ENCODE peak calls at places on chromosomes 12 and 14, in four cellular contexts. One of them, this sample, is unnamed.

GRCh38 chr12:28799337-28799736 is 349.7 kb upstream of the FAR2 start:
- DNase-seq in endothelial cell of umbilical vein: no peak
- DNase-seq in effector memory CD4-positive, alpha-beta T cell: no peak
- DNase-seq in mammary epithelial cell: no peak
- DNase-seq in this sample: peak; percentile 76

GRCh38 chr12:42859612-42860011 is 270.1 kb upstream of the PRICKLE1 start:
- DNase-seq in endothelial cell of umbilical vein: no peak
- DNase-seq in effector memory CD4-positive, alpha-beta T cell: no peak
- DNase-seq in mammary epithelial cell: no peak
- DNase-seq in this sample: no peak

GRCh38 chr12:18683603-18684002 is 54.2 kb downstream of the PLCZ1 start:
- DNase-seq in endothelial cell of umbilical vein: no peak
- DNase-seq in effector memory CD4-positive, alpha-beta T cell: no peak
- DNase-seq in mammary epithelial cell: peak; percentile 77
- DNase-seq in this sample: no peak

GRCh38 chr14:101411770-101412169 is 149.5 kb upstream of the DIO3 start:
- DNase-seq in endothelial cell of umbilical vein: no peak
- DNase-seq in effector memory CD4-positive, alpha-beta T cell: no peak
- DNase-seq in mammary epithelial cell: no peak
- DNase-seq in this sample: no peak

GRCh38 chr12:120710805-120711296 is 593 bp downstream of the UNC119B start:
- DNase-seq in endothelial cell of umbilical vein: no peak
- DNase-seq in effector memory CD4-positive, alpha-beta T cell: no peak
- DNase-seq in mammary epithelial cell: peak; percentile 11
- DNase-seq in this sample: no peak

GRCh38 chr12:6868211-6869048 is 1.1 kb downstream of the TPI1 start:
- DNase-seq in endothelial cell of umbilical vein: no peak
- DNase-seq in effector memory CD4-positive, alpha-beta T cell: no peak
- DNase-seq in mammary epithelial cell: no peak
- DNase-seq in this sample: no peak

GRCh38 chr14:68979722-68980552 is 835 bp upstream of the ACTN1 start:
- DNase-seq in endothelial cell of umbilical vein: peak; percentile 39
- DNase-seq in effector memory CD4-positive, alpha-beta T cell: no peak
- DNase-seq in mammary epithelial cell: peak; percentile 68
- DNase-seq in this sample: peak; percentile 37

GRCh38 chr12:38159591-38160317 is 156.8 kb upstream of the ALG10B start:
- DNase-seq in endothelial cell of umbilical vein: no peak
- DNase-seq in effector memory CD4-positive, alpha-beta T cell: no peak
- DNase-seq in mammary epithelial cell: no peak
- DNase-seq in this sample: no peak

GRCh38 chr12:50569321-50569720 is 64.5 kb downstream of the DIP2B start:
- DNase-seq in endothelial cell of umbilical vein: peak; percentile 31
- DNase-seq in effector memory CD4-positive, alpha-beta T cell: no peak
- DNase-seq in mammary epithelial cell: no peak
- DNase-seq in this sample: no peak

GRCh38 chr12:50568338-50569155 is 63.8 kb downstream of the DIP2B start:
- DNase-seq in endothelial cell of umbilical vein: peak; percentile 33
- DNase-seq in effector memory CD4-positive, alpha-beta T cell: no peak
- DNase-seq in mammary epithelial cell: no peak
- DNase-seq in this sample: no peak

GRCh38 chr12:50572275-50572674 is 67.5 kb downstream of the DIP2B start:
- DNase-seq in endothelial cell of umbilical vein: no peak
- DNase-seq in effector memory CD4-positive, alpha-beta T cell: no peak
- DNase-seq in mammary epithelial cell: peak; percentile 78
- DNase-seq in this sample: peak; percentile 12

GRCh38 chr12:50567926-50568325 is 63.1 kb downstream of the DIP2B start:
- DNase-seq in endothelial cell of umbilical vein: peak; percentile 28
- DNase-seq in effector memory CD4-positive, alpha-beta T cell: no peak
- DNase-seq in mammary epithelial cell: no peak
- DNase-seq in this sample: peak; percentile 14

DNA sequence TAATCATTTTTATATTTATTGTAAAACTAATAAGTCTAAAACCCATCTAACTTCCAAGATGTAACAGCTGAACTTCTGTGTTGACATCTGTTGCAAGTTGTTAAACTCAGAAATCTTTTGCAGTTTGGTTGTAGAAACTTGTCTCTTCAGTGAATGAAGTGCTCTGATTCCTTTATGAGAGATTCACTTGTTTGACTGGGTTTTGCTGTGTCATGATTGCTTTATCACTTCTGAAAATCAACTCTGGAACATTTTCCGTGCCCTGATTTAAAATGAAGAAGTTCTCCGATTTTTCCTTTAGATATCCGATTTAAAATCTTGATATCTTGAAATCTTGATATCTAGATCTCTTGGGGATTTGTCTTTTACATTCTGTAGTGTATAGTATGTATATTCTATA is 65.1 kb downstream of the DIP2B start:
- DNase-seq in endothelial cell of umbilical vein: no peak
- DNase-seq in effector memory CD4-positive, alpha-beta T cell: no peak
- DNase-seq in mammary epithelial cell: peak; percentile 46
- DNase-seq in this sample: no peak
- H3K4me1 ChIP-seq in endothelial cell of umbilical vein: peaks cover 31% of the 10 kb centered on the region
- H3K4me1 ChIP-seq in effector memory CD4-positive, alpha-beta T cell: no peaks in the 10 kb centered on the region
- H3K4me1 ChIP-seq in mammary epithelial cell: peaks cover 29% of the 10 kb centered on the region
- H3K4me1 ChIP-seq in this sample: no peaks in the 10 kb centered on the region

DNA sequence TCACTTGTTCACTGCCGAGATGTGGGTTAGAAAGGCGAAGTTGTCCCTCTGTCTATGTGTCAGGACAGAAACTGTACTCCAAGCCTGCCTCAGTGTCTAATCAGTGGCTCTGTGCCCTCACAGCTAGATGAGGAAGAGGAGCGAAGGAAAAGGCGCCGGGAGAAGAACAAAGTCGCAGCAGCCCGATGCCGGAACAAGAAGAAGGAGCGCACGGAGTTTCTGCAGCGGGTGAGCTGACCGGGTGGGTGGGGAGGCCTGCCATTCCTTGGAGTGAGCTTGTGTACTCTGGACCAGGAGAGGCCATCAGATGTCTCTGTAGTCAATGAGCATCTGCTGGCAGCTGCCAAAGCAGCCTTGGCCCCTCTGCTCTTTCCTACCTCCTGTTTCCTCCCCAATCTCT is 33.5 kb downstream of the JDP2 start:
- DNase-seq in endothelial cell of umbilical vein: no peak
- DNase-seq in effector memory CD4-positive, alpha-beta T cell: no peak
- DNase-seq in mammary epithelial cell: no peak
- DNase-seq in this sample: no peak
- H3K36me3 ChIP-seq in endothelial cell of umbilical vein: no peaks in the 10 kb centered on the region
- H3K36me3 ChIP-seq in effector memory CD4-positive, alpha-beta T cell: no peaks in the 10 kb centered on the region
- H3K36me3 ChIP-seq in mammary epithelial cell: no peaks in the 10 kb centered on the region
- H3K36me3 ChIP-seq in this sample: no peaks in the 10 kb centered on the region

DNA sequence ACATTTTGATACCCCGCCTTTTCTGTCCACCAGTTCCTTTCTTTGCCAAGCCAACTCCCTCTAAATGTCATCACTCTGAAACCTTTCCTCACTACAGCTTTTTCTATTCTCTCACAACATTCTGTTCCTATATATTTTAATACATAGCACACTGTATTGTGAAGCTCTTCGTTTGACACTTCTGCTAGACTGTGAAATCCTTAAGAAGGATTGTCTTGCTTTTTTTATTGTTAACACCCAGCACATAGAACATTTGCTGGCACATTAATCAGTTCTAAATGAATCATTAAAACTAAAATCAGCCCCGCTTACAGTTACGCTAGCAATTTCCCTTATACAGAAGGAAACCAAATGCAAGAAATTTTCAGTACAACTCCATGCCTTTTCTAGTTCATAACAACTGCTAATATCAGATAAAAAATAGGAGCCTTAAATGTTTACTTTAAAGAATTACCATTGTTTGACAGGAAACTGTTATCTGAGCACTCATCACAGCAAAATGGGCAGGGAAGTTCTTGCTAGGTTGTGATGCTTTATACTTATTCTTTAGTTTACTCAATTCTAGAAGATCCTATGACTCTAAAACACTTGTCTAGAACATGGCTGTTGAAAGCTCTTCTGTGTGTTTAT is 93.5 kb downstream of the PPP1R12A start:
- DNase-seq in endothelial cell of umbilical vein: peak; percentile 90
- DNase-seq in effector memory CD4-positive, alpha-beta T cell: no peak
- DNase-seq in mammary epithelial cell: no peak
- DNase-seq in this sample: no peak
- H3K27ac ChIP-seq in endothelial cell of umbilical vein: peak overlapping the region; percentile 70
- H3K27ac ChIP-seq in effector memory CD4-positive, alpha-beta T cell: no peak overlapping the region
- H3K27ac ChIP-seq in mammary epithelial cell: no peak overlapping the region
- H3K27ac ChIP-seq in this sample: no peak overlapping the region

GRCh38 chr12:118053071-118053985 is 7.7 kb downstream of the WSB2 start:
- DNase-seq in endothelial cell of umbilical vein: no peak
- DNase-seq in effector memory CD4-positive, alpha-beta T cell: peak; percentile 10
- DNase-seq in mammary epithelial cell: no peak
- DNase-seq in this sample: peak; percentile 47

GRCh38 chr12:118055144-118055557 is 5.8 kb downstream of the WSB2 start:
- DNase-seq in endothelial cell of umbilical vein: peak; percentile 61
- DNase-seq in effector memory CD4-positive, alpha-beta T cell: peak; percentile 48
- DNase-seq in mammary epithelial cell: no peak
- DNase-seq in this sample: peak; percentile 41

GRCh38 chr12:118058227-118058626 is 2.8 kb downstream of the WSB2 start:
- DNase-seq in endothelial cell of umbilical vein: no peak
- DNase-seq in effector memory CD4-positive, alpha-beta T cell: no peak
- DNase-seq in mammary epithelial cell: no peak
- DNase-seq in this sample: no peak

GRCh38 chr12:118058881-118059644 is 1.9 kb downstream of the WSB2 start:
- DNase-seq in endothelial cell of umbilical vein: peak; percentile 32
- DNase-seq in effector memory CD4-positive, alpha-beta T cell: no peak
- DNase-seq in mammary epithelial cell: peak; percentile 39
- DNase-seq in this sample: no peak

DNA sequence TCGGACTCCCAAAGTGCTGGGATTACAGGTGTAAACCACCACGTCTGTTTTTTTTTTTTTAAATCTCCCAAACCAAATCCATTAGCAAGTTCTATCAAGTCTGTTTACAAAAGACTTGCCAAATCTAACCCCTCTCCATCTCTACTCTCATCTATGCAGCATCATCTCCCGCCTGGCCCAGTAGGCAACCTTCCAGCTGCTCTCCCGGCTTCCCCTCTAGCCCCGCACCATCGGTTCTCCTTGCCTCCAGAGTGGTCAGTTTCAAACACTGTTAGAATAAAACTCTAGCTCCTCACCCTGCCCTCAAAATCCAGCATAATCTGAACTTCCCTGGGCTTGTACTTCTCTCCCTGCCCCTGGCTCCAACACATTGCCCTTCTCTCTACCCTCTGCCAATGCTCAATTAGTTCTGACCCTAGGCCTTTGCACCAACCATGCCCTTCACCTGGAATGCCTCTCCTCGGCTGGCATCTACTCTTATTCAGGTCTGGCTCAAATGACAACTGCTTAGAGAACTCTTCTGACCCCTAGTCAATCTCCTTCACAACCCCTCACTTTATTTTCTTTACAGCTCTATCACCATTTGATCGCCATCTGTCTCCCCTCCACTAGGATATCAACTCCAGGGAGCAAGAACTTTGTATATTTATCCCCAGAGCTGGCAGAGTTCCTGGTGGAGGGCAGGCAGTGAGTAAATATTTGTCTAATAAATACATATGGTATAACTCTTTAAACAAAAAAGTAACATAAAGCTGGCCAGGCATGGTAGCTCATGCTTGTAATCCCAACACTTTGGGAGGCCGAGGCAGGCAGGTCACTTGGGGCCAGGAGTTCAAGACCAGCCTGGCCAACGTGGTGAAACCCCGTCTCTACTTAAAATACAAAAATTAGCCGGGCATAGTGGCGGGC is 4.9 kb downstream of the WSB2 start:
- DNase-seq in endothelial cell of umbilical vein: no peak
- DNase-seq in effector memory CD4-positive, alpha-beta T cell: no peak
- DNase-seq in mammary epithelial cell: no peak
- DNase-seq in this sample: peak; percentile 34
- H3K4me1 ChIP-seq in endothelial cell of umbilical vein: peaks cover 36% of the 10 kb centered on the region
- H3K4me1 ChIP-seq in effector memory CD4-positive, alpha-beta T cell: peaks cover 11% of the 10 kb centered on the region
- H3K4me1 ChIP-seq in mammary epithelial cell: peaks cover 34% of the 10 kb centered on the region
- H3K4me1 ChIP-seq in this sample: peaks cover 7% of the 10 kb centered on the region

GRCh38 chr12:65274873-65275272 is 3.6 kb upstream of the MSRB3 start:
- DNase-seq in endothelial cell of umbilical vein: no peak
- DNase-seq in effector memory CD4-positive, alpha-beta T cell: no peak
- DNase-seq in mammary epithelial cell: no peak
- DNase-seq in this sample: no peak

GRCh38 chr12:65278576-65279386 is at the start of gene MSRB3:
- DNase-seq in endothelial cell of umbilical vein: peak; percentile 66
- DNase-seq in effector memory CD4-positive, alpha-beta T cell: no peak
- DNase-seq in mammary epithelial cell: peak; percentile 64
- DNase-seq in this sample: no peak

GRCh38 chr12:65277994-65278575 is 398 bp upstream of the MSRB3 start:
- DNase-seq in endothelial cell of umbilical vein: no peak
- DNase-seq in effector memory CD4-positive, alpha-beta T cell: no peak
- DNase-seq in mammary epithelial cell: no peak
- DNase-seq in this sample: no peak

GRCh38 chr12:65276923-65277322 is 1.6 kb upstream of the MSRB3 start:
- DNase-seq in endothelial cell of umbilical vein: no peak
- DNase-seq in effector memory CD4-positive, alpha-beta T cell: no peak
- DNase-seq in mammary epithelial cell: no peak
- DNase-seq in this sample: no peak

GRCh38 chr12:65275627-65276026 is 2.9 kb upstream of the MSRB3 start:
- DNase-seq in endothelial cell of umbilical vein: no peak
- DNase-seq in effector memory CD4-positive, alpha-beta T cell: no peak
- DNase-seq in mammary epithelial cell: peak; percentile 43
- DNase-seq in this sample: no peak
- H3K36me3 ChIP-seq in endothelial cell of umbilical vein: no peaks in the 10 kb centered on the region
- H3K36me3 ChIP-seq in effector memory CD4-positive, alpha-beta T cell: no peaks in the 10 kb centered on the region
- H3K36me3 ChIP-seq in mammary epithelial cell: no peaks in the 10 kb centered on the region
- H3K36me3 ChIP-seq in this sample: no peaks in the 10 kb centered on the region

DNA sequence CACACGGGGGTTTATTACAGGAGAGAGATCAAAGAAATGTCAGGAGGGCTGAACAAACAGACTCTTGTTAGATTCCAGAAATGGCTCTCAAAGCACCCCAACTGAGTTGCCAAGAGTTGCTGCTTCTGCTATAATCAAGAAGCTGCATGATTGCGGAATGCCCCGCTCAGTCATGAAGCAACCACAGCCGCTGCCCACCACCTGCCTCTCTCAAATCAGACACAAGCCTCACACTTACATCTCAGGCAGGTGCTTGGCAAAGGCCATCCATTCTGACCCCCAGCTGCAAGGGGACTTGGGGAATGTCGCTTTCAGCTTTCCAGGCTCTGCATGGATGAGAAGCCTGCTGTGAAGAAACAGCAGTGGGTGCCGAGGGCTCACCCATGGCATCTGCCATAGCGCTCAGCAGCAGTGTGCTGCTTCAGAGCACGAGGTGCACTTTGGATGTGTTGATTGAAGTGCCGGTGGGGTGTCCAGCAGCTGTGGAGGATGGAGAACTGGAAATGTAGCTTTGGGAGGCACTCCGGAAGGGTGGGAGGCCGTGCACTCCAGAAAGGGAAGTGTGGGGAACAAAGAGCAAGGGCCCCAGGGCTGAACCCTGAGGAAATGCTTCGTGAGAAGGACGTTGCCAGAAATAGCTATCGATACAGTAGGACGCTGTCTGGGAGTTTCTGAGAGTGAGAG is 37.7 kb downstream of the LRRC74A start:
- DNase-seq in endothelial cell of umbilical vein: peak; percentile 43
- DNase-seq in effector memory CD4-positive, alpha-beta T cell: no peak
- DNase-seq in mammary epithelial cell: no peak
- DNase-seq in this sample: peak; percentile 13
- H3K27ac ChIP-seq in endothelial cell of umbilical vein: no peak overlapping the region
- H3K27ac ChIP-seq in effector memory CD4-positive, alpha-beta T cell: no peak overlapping the region
- H3K27ac ChIP-seq in mammary epithelial cell: no peak overlapping the region
- H3K27ac ChIP-seq in this sample: peak overlapping the region; percentile 73

DNA sequence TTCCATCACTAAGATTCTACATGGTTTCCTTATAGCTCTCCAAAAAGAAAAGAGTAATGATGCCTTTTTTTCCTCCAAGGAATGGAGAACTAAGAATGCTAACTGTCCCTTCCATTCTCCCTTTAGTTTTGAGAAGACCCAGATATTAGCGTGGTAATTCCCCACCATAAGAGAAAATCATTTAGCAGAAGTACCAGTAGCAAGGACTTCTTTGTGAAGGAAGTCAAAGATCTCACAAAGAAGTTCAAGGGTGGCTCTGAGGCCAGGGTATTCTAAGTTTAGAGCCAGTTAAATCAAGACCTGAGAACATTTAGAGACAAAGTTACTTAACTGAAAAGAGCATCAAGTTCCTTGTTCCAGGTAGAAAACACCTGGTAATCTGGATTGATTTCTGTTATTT is 7.3 kb downstream of the USP15 start:
- DNase-seq in endothelial cell of umbilical vein: no peak
- DNase-seq in effector memory CD4-positive, alpha-beta T cell: no peak
- DNase-seq in mammary epithelial cell: no peak
- DNase-seq in this sample: no peak
- H3K4me1 ChIP-seq in endothelial cell of umbilical vein: peaks cover 17% of the 10 kb centered on the region
- H3K4me1 ChIP-seq in effector memory CD4-positive, alpha-beta T cell: peaks cover 34% of the 10 kb centered on the region
- H3K4me1 ChIP-seq in mammary epithelial cell: peaks cover 20% of the 10 kb centered on the region
- H3K4me1 ChIP-seq in this sample: peaks cover 9% of the 10 kb centered on the region

This sample was measured in small intestine.